ENCODE peak calls at places on chromosomes 6 and 20, in four cellular contexts. D is OCI-LY7, B is GM13977, L is WTC11. Z is an unnamed sample.

GRCh38 chr20:41072099-41072798 is 43.6 kb downstream of the TOP1 start:
- DNase-seq in D (no peak), B (no peak), L (no peak), Z (no peak)

GRCh38 chr20:47741669-47742345 is 43.5 kb downstream of the SULF2 start:
- DNase-seq in D (no peak), B (no peak), L (no peak), Z (no peak)

GRCh38 chr6:101396552-101397173 is 3.2 kb downstream of the GRIK2 start:
- DNase-seq in D (peak), B (peak), L (peak), Z (peak)

GRCh38 chr6:37514377-37514776 is 14.7 kb upstream of the CCDC167 start:
- DNase-seq in D (no peak), B (no peak), L (no peak), Z (no peak)

GRCh38 chr20:59220161-59220560 is 56.5 kb downstream of the ZNF831 start:
- DNase-seq in D (no peak), B (no peak), L (no peak), Z (no peak)

GRCh38 chr6:131823276-131823902 is 15.6 kb downstream of the ENPP1 start:
- DNase-seq in D (no peak), B (no peak), L (no peak), Z (no peak)

GRCh38 chr20:46402236-46402886 is 4.1 kb downstream of the ELMO2 start:
- DNase-seq in D (no peak), B (no peak), L (no peak), Z (no peak)

GRCh38 chr6:34596798-34597197 is 40.7 kb upstream of the SPDEF start:
- DNase-seq in D (no peak), B (no peak), L (no peak), Z (no peak)

GRCh38 chr6:1382883-1383728 is 6.3 kb upstream of the FOXF2 start:
- DNase-seq in D (no peak), B (peak), L (peak), Z (no peak)

GRCh38 chr6:79373880-79374279 is 139.4 kb upstream of the HMGN3 start:
- DNase-seq in D (no peak), B (no peak), L (no peak), Z (no peak)

GRCh38 chr6:107956586-107957164 is 1.3 kb downstream of the SEC63 start:
- DNase-seq in D (peak), B (peak), L (no peak), Z (no peak)

GRCh38 chr20:47785900-47786762 is 850 bp upstream of the SULF2 start:
- DNase-seq in D (no peak), B (peak), L (peak), Z (peak)

GRCh38 chr6:52877168-52877567 is 32.3 kb downstream of the GSTA3 start:
- DNase-seq in D (no peak), B (no peak), L (no peak), Z (no peak)

GRCh38 chr6:21594427-21595264 is 1.1 kb downstream of the SOX4 start:
- DNase-seq in D (peak), B (peak), L (peak), Z (peak)

GRCh38 chr6:156455847-156456246 is 321.3 kb upstream of the ARID1B start:
- DNase-seq in D (no peak), B (no peak), L (no peak), Z (no peak)

GRCh38 chr6:2858678-2859324 is 17.1 kb upstream of the SERPINB1 start:
- DNase-seq in D (peak), B (peak), L (no peak), Z (no peak)

GRCh38 chr6:83055366-83055964 is 10.2 kb downstream of the UBE3D start:
- DNase-seq in D (peak), B (peak), L (peak), Z (peak)

GRCh38 chr6:30821862-30822784 is 62.2 kb upstream of the DDR1 start:
- DNase-seq in D (peak), B (peak), L (no peak), Z (peak)

GRCh38 chr6:92122746-92123145 is 1296.6 kb downstream of the EPHA7 start:
- DNase-seq in D (peak), B (no peak), L (no peak), Z (no peak)
- TF ChIP-seq CTCF in D (peak), B (peak), L (peak), Z (peak)

GRCh38 chr20:17875981-17876385 is 92.6 kb downstream of the SNX5 start:
- DNase-seq in D (no peak), B (no peak), L (no peak), Z (no peak)

GRCh38 chr20:17882065-17882833 is 86.3 kb downstream of the SNX5 start:
- DNase-seq in D (no peak), B (no peak), L (no peak), Z (no peak)

GRCh38 chr20:17881741-17882064 is 86.9 kb downstream of the SNX5 start:
- DNase-seq in D (no peak), B (no peak), L (no peak), Z (no peak)

GRCh38 chr20:17878069-17878911 is 90.3 kb downstream of the SNX5 start:
- DNase-seq in D (no peak), B (no peak), L (no peak), Z (no peak)

DNA sequence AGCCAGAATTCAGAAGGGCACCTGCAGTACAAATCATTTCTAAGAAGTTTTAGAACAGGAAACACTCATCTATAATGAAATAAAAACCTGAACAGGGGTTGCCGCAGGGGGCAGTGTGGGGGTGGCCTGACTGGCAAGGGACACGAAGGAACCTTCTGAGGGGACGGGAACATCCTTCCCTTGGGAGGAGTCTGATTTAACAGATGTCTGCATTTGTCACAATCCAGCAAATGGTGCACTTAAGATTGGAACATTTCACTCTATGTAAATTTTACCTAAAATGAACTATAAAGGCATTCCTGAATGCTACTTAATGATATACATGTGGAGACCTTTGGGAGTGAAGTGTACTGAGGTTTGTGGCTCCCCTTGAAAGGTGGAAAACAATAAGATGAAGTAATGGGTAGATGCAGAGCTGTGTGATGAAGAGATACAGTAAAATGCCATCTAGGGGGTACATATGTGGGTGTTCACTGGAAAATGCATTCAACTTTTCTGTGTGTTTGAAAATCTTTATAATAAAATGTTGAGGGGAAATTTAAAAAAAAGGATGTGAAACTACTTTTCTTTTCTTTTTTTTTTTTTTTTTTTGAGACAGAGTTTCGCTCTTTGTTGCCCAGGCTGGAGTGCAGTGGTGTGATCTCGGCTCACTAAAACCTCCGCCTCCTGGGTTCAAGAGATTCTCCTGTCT is 89.5 kb downstream of the SNX5 start:
- DNase-seq in D (peak), B (peak), L (no peak), Z (no peak)
- TF ChIP-seq CTCF in D (peak), B (peak), L (no peak), Z (no peak)

DNA sequence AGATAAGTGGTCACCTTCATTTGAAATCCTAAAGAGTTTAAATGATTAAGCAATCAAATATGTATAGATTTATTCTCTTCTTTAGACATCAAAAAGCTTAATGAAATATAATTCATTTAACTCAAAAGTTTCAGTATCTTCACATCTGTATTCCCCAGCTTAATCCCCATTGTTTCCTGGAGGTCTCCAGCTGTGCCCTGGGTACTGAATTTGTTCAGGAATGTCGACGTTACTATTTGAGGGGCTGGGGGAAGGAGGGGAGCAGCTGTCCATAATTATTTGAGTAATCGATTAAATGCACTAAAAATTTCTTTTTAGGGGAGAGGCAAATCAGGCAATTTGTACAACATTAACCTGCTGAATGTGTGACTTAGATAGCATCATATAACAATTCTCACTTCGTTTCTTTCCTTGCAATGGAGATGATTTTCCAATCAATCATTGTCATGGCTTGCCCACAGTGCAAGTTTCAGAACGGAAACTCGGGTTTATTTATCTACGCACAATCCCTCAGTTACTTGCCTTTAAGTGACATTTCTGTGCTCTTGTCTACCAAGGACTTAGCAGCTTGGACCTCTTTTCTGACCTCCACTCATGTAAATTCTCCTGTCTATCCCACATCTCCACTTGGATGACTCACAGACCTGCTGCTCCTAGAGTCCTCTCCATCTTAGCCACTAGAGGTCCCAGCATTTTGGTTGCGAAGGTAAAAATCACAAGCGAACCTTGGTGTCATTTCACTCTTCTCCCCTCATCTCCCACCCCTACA is 3.9 kb downstream of the DOK5 start:
- DNase-seq in D (no peak), B (no peak), L (peak), Z (no peak)
- TF ChIP-seq CTCF in D (peak), B (peak), L (no peak), Z (no peak)

GRCh38 chr6:66496659-66497058 is 789.6 kb upstream of the EYS start:
- DNase-seq in D (peak), B (peak), L (no peak), Z (no peak)
- TF ChIP-seq CTCF in D (peak), B (peak), L (peak), Z (no peak)

DNA sequence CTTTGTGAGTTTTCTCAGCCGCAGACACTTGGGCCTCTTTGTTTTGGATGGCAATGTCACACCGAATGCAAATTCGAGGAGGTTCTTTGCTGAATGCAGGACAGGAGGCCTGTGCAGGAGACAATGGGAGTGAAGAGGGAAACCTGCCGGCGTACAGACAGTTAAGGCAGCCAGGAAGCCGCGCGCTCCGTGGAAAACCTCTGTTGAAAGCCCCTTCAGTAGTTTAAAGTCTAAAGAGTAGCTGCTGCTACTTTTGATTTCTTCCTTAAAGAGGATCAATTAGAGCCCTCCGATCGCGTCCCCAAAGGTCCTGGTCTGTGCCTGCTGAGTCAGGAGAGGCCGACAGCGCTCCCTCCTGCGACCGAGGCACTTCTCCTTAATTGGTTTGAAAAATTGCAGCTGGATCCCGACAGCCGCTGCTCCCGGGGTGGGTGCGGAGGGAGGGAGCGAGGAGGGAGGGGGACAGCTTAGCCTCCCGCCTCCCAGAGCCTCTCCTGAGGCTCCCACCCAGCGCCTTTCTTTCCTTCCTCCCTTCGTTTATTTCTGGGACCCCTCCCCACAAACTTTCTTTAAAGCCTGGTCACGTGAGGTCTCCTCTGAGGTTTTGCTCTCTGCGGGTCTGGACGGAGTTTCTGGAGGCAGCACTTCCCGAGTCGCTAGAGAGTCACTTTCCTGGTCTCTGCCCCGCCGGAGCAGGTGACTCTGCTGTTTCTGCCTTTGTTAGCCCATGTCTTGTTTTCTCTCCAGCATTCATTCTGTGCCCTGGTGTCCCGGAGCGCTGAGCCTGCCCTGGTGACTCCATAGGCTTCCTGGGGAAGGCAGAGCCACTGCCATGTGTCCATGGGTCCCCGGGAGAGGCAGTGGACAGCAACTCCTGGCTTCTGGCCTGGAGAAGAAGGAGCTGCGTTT is 22.3 kb upstream of the RPP40 start:
- DNase-seq in D (no peak), B (no peak), L (peak), Z (no peak)
- TF ChIP-seq CTCF in D (no peak), B (no peak), L (no peak), Z (no peak)

DNA sequence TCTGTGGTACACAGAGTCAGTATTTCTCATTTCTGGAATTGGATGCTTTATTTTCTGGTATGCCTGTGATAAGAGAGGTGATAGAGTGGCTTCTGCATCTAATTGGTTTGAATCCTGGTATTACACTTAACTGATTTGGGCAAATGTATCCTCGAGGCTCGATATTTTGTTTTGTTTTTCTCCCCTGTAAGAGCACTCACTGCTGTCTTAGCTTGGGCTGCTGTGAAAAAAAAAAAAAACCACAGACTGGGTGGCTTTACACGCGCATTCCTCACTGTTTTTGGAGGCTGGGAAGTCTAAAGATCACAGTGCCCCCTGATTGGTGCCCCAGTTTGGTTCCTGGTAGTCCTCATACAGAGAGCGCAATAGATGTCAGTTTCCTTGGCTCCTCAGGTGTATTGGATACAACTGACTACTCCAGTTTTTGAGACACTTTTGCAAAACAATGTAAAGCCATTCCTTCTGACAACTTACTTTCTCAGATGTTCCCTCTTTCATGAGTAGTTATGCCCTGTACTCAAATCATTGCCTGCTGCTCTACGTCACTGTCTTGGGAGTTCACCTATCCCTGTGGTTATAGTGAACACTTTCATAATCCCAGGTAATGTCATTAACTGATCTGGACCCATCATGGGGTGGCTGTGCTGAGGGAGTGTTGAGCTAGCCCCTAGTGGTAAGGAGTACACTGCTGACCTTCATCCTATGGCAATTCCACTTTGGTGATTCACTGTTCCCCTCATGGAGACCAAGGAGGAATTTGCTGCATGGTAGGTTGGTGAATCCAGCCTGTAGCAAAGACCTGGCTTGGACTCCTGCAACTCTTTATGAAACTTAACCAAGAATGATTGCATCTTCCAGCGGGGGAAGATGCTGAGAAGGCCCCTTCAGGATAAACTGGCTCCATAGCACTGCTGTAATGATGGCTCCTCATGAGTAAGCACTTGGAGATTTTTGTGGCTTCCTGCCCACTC is 3.5 kb upstream of the ACAT2 start:
- DNase-seq in D (no peak), B (no peak), L (no peak), Z (no peak)
- TF ChIP-seq CTCF in D (peak), B (no peak), L (no peak), Z (no peak)

Z was measured in GM10248.